ENCODE peak calls at places on chromosomes 11 and 22, in eight cellular contexts. One of them, this sample, is unnamed.

GRCh38 chr22:49997932-49998717 is 14.4 kb downstream of the IL17REL start:
- DNase-seq in substantia nigra: no peak
- DNase-seq in MV-4-11: no peak
- DNase-seq in SK-MEL-5: no peak
- DNase-seq in GDM1: no peak
- DNase-seq in left kidney: no peak
- DNase-seq in neural crest cell: no peak
- DNase-seq in cardiac fibroblast: no peak
- DNase-seq in this sample: no peak

GRCh38 chr11:65860278-65861164 is at the start of gene MUS81:
- DNase-seq in substantia nigra: peak; percentile 92
- DNase-seq in MV-4-11: peak; percentile 95
- DNase-seq in SK-MEL-5: peak; percentile 90
- DNase-seq in GDM1: peak; percentile 95
- DNase-seq in left kidney: peak; percentile 99
- DNase-seq in neural crest cell: peak; percentile 98
- DNase-seq in cardiac fibroblast: peak; percentile 99
- DNase-seq in this sample: peak; percentile 98

GRCh38 chr22:50048066-50048765 is 9.9 kb downstream of the TTLL8 start:
- DNase-seq in substantia nigra: no peak
- DNase-seq in MV-4-11: no peak
- DNase-seq in SK-MEL-5: no peak
- DNase-seq in GDM1: no peak
- DNase-seq in left kidney: peak; percentile 25
- DNase-seq in neural crest cell: no peak
- DNase-seq in cardiac fibroblast: no peak
- DNase-seq in this sample: no peak

GRCh38 chr11:21556936-21557335 is 635.9 kb upstream of the ANO5 start:
- DNase-seq in substantia nigra: no peak
- DNase-seq in MV-4-11: no peak
- DNase-seq in SK-MEL-5: no peak
- DNase-seq in GDM1: no peak
- DNase-seq in left kidney: peak; percentile 28
- DNase-seq in neural crest cell: no peak
- DNase-seq in cardiac fibroblast: no peak
- DNase-seq in this sample: no peak

GRCh38 chr11:131674051-131674755 is 303.8 kb downstream of the NTM start:
- DNase-seq in substantia nigra: peak; percentile 73
- DNase-seq in MV-4-11: peak; percentile 24
- DNase-seq in SK-MEL-5: peak; percentile 64
- DNase-seq in GDM1: peak; percentile 56
- DNase-seq in left kidney: peak; percentile 88
- DNase-seq in neural crest cell: peak; percentile 80
- DNase-seq in cardiac fibroblast: peak; percentile 81
- DNase-seq in this sample: peak; percentile 70

GRCh38 chr11:20467458-20468185 is 80.1 kb downstream of the PRMT3 start:
- DNase-seq in substantia nigra: no peak
- DNase-seq in MV-4-11: no peak
- DNase-seq in SK-MEL-5: no peak
- DNase-seq in GDM1: no peak
- DNase-seq in left kidney: no peak
- DNase-seq in neural crest cell: no peak
- DNase-seq in cardiac fibroblast: no peak
- DNase-seq in this sample: no peak

GRCh38 chr22:30602049-30602448 is 4.9 kb upstream of the TCN2 start:
- DNase-seq in substantia nigra: no peak
- DNase-seq in MV-4-11: peak; percentile 48
- DNase-seq in SK-MEL-5: peak; percentile 74
- DNase-seq in GDM1: no peak
- DNase-seq in left kidney: peak; percentile 55
- DNase-seq in neural crest cell: no peak
- DNase-seq in cardiac fibroblast: peak; percentile 61
- DNase-seq in this sample: peak; percentile 23

GRCh38 chr11:976431-977160 is 50.9 kb downstream of the AP2A2 start:
- DNase-seq in substantia nigra: peak; percentile 55
- DNase-seq in MV-4-11: peak; percentile 37
- DNase-seq in SK-MEL-5: peak; percentile 91
- DNase-seq in GDM1: no peak
- DNase-seq in left kidney: no peak
- DNase-seq in neural crest cell: no peak
- DNase-seq in cardiac fibroblast: peak; percentile 61
- DNase-seq in this sample: peak; percentile 58

GRCh38 chr11:69174841-69175240 is 19.1 kb downstream of the SMIM38 start:
- DNase-seq in substantia nigra: no peak
- DNase-seq in MV-4-11: no peak
- DNase-seq in SK-MEL-5: no peak
- DNase-seq in GDM1: no peak
- DNase-seq in left kidney: no peak
- DNase-seq in neural crest cell: no peak
- DNase-seq in cardiac fibroblast: no peak
- DNase-seq in this sample: no peak

GRCh38 chr11:58771458-58771855 is 39.7 kb upstream of the GLYAT start:
- DNase-seq in substantia nigra: no peak
- DNase-seq in MV-4-11: no peak
- DNase-seq in SK-MEL-5: no peak
- DNase-seq in GDM1: no peak
- DNase-seq in left kidney: no peak
- DNase-seq in neural crest cell: no peak
- DNase-seq in cardiac fibroblast: no peak
- DNase-seq in this sample: no peak

GRCh38 chr22:19820880-19821522 is 33.7 kb downstream of the GNB1L start:
- DNase-seq in substantia nigra: no peak
- DNase-seq in MV-4-11: no peak
- DNase-seq in SK-MEL-5: no peak
- DNase-seq in GDM1: no peak
- DNase-seq in left kidney: no peak
- DNase-seq in neural crest cell: no peak
- DNase-seq in cardiac fibroblast: no peak
- DNase-seq in this sample: peak; percentile 5

GRCh38 chr11:13963949-13964770 is 1.6 kb downstream of the SPON1 start:
- DNase-seq in substantia nigra: peak; percentile 47
- DNase-seq in MV-4-11: no peak
- DNase-seq in SK-MEL-5: no peak
- DNase-seq in GDM1: no peak
- DNase-seq in left kidney: peak; percentile 54
- DNase-seq in neural crest cell: no peak
- DNase-seq in cardiac fibroblast: no peak
- DNase-seq in this sample: no peak

GRCh38 chr11:26335903-26336302 is 4.0 kb downstream of the ANO3 start:
- DNase-seq in substantia nigra: no peak
- DNase-seq in MV-4-11: no peak
- DNase-seq in SK-MEL-5: no peak
- DNase-seq in GDM1: no peak
- DNase-seq in left kidney: no peak
- DNase-seq in neural crest cell: no peak
- DNase-seq in cardiac fibroblast: peak; percentile 12
- DNase-seq in this sample: no peak

GRCh38 chr22:48320048-48320655 is 1507.5 kb downstream of the BRD1 start:
- DNase-seq in substantia nigra: no peak
- DNase-seq in MV-4-11: no peak
- DNase-seq in SK-MEL-5: no peak
- DNase-seq in GDM1: no peak
- DNase-seq in left kidney: peak; percentile 30
- DNase-seq in neural crest cell: no peak
- DNase-seq in cardiac fibroblast: no peak
- DNase-seq in this sample: no peak

GRCh38 chr11:17747131-17747955 is 12.8 kb downstream of the KCNC1 start:
- DNase-seq in substantia nigra: no peak
- DNase-seq in MV-4-11: no peak
- DNase-seq in SK-MEL-5: no peak
- DNase-seq in GDM1: no peak
- DNase-seq in left kidney: no peak
- DNase-seq in neural crest cell: no peak
- DNase-seq in cardiac fibroblast: no peak
- DNase-seq in this sample: no peak

GRCh38 chr22:22692707-22693530 is 48.5 kb downstream of the GGTLC2 start:
- DNase-seq in substantia nigra: no peak
- DNase-seq in MV-4-11: no peak
- DNase-seq in SK-MEL-5: peak; percentile 51
- DNase-seq in GDM1: no peak
- DNase-seq in left kidney: peak; percentile 78
- DNase-seq in neural crest cell: no peak
- DNase-seq in cardiac fibroblast: peak; percentile 64
- DNase-seq in this sample: peak; percentile 86

GRCh38 chr11:120773501-120774031 is 250.3 kb upstream of the TBCEL start:
- DNase-seq in substantia nigra: no peak
- DNase-seq in MV-4-11: no peak
- DNase-seq in SK-MEL-5: no peak
- DNase-seq in GDM1: no peak
- DNase-seq in left kidney: no peak
- DNase-seq in neural crest cell: no peak
- DNase-seq in cardiac fibroblast: peak; percentile 45
- DNase-seq in this sample: no peak

GRCh38 chr11:124946735-124947141 is 7.3 kb upstream of the CCDC15 start:
- DNase-seq in substantia nigra: peak; percentile 71
- DNase-seq in MV-4-11: no peak
- DNase-seq in SK-MEL-5: peak; percentile 12
- DNase-seq in GDM1: no peak
- DNase-seq in left kidney: no peak
- DNase-seq in neural crest cell: no peak
- DNase-seq in cardiac fibroblast: no peak
- DNase-seq in this sample: no peak

GRCh38 chr22:37090920-37091688 is 18.4 kb downstream of the TMPRSS6 start:
- DNase-seq in substantia nigra: no peak
- DNase-seq in MV-4-11: no peak
- DNase-seq in SK-MEL-5: no peak
- DNase-seq in GDM1: no peak
- DNase-seq in left kidney: no peak
- DNase-seq in neural crest cell: no peak
- DNase-seq in cardiac fibroblast: no peak
- DNase-seq in this sample: no peak

This sample was measured in body of pancreas.